ENCODE peak calls at places on chromosomes 12 and 14, in six cellular contexts. F is progenitor cell of endocrine pancreas, A is AG04450, S is GM13977, B is tibial artery, V is AG10803. R is an unnamed sample.
A peak's percentile ranks its signal among the peaks of the same experiment; 100 is the strongest.

GRCh38 chr12:2638273-2639019 is 156.3 kb upstream of the FKBP4 start:
- DNase-seq in F (no peak), A (no peak), S (no peak), B (no peak), V (no peak), R (no peak)

GRCh38 chr12:109625131-109625559 is 51.6 kb downstream of the MVK start:
- DNase-seq in F (no peak), A (no peak), S (no peak), B (no peak), V (peak; percentile 60), R (no peak)

GRCh38 chr14:80493620-80494019 is 282.3 kb upstream of the DIO2 start:
- DNase-seq in F (no peak), A (no peak), S (no peak), B (no peak), V (no peak), R (no peak)

GRCh38 chr14:92917041-92917940 is 5.7 kb upstream of the CHGA start:
- DNase-seq in F (no peak), A (no peak), S (no peak), B (no peak), V (no peak), R (no peak)

GRCh38 chr12:132075026-132075713 is 68.9 kb downstream of the DDX51 start:
- DNase-seq in F (no peak), A (no peak), S (no peak), B (no peak), V (no peak), R (no peak)

GRCh38 chr14:97554597-97554996 is 757.4 kb downstream of the VRK1 start:
- DNase-seq in F (no peak), A (no peak), S (no peak), B (no peak), V (no peak), R (no peak)

GRCh38 chr12:52794479-52795331 is 1.2 kb downstream of the KRT3 start:
- DNase-seq in F (no peak), A (no peak), S (no peak), B (no peak), V (peak; percentile 64), R (no peak)

GRCh38 chr12:56637621-56638020 is 7.5 kb upstream of the BAZ2A start:
- DNase-seq in F (no peak), A (no peak), S (no peak), B (no peak), V (no peak), R (no peak)

GRCh38 chr12:46831335-46832083 is 5.7 kb upstream of the SLC38A4 start:
- DNase-seq in F (peak; percentile 22), A (no peak), S (no peak), B (no peak), V (no peak), R (no peak)

GRCh38 chr12:70724444-70724843 is 87.2 kb upstream of the PTPRB start:
- DNase-seq in F (no peak), A (no peak), S (no peak), B (no peak), V (peak; percentile 9), R (no peak)

GRCh38 chr12:40192704-40193255 is 32.0 kb upstream of the LRRK2 start:
- DNase-seq in F (no peak), A (no peak), S (peak; percentile 38), B (no peak), V (no peak), R (peak; percentile 41)

GRCh38 chr12:47080725-47081502 is 1.2 kb upstream of the AMIGO2 start:
- DNase-seq in F (no peak), A (no peak), S (peak; percentile 19), B (peak; percentile 81), V (peak; percentile 70), R (peak; percentile 24)

GRCh38 chr12:50734409-50735263 is 29.3 kb upstream of the ATF1 start:
- DNase-seq in F (no peak), A (no peak), S (peak; percentile 33), B (no peak), V (peak; percentile 22), R (peak; percentile 44)

GRCh38 chr14:56995010-56995409 is 184.7 kb upstream of the OTX2 start:
- DNase-seq in F (no peak), A (no peak), S (no peak), B (no peak), V (no peak), R (no peak)

GRCh38 chr12:14768823-14769405 is 34.4 kb downstream of the WBP11 start:
- DNase-seq in F (no peak), A (no peak), S (no peak), B (no peak), V (peak; percentile 22), R (peak; percentile 33)

GRCh38 chr14:104981699-104982541 is 3.7 kb upstream of the CLBA1 start:
- DNase-seq in F (no peak), A (no peak), S (no peak), B (peak; percentile 60), V (no peak), R (no peak)

GRCh38 chr14:64253672-64254071 is 40.5 kb downstream of the ESR2 start:
- DNase-seq in F (no peak), A (peak; percentile 66), S (no peak), B (no peak), V (peak; percentile 12), R (no peak)

GRCh38 chr14:28867571-28867970 is 101.0 kb downstream of the FOXG1 start:
- DNase-seq in F (no peak), A (no peak), S (no peak), B (no peak), V (no peak), R (no peak)

GRCh38 chr12:50425859-50426258 is 25.2 kb downstream of the LARP4 start:
- DNase-seq in F (no peak), A (no peak), S (no peak), B (no peak), V (no peak), R (no peak)

GRCh38 chr14:102020058-102020971 is 55.9 kb downstream of the DYNC1H1 start:
- DNase-seq in F (no peak), A (peak; percentile 67), S (no peak), B (no peak), V (peak; percentile 91), R (no peak)

GRCh38 chr14:99568567-99569560 is 35.1 kb downstream of the CCDC85C start:
- DNase-seq in F (no peak), A (no peak), S (no peak), B (no peak), V (peak; percentile 54), R (no peak)

GRCh38 chr14:96098309-96098998 is 59.3 kb downstream of the C14orf132 start:
- DNase-seq in F (peak; percentile 22), A (peak; percentile 47), S (peak; percentile 49), B (no peak), V (peak; percentile 66), R (peak; percentile 60)

GRCh38 chr14:92887157-92887556 is 35.8 kb upstream of the CHGA start:
- DNase-seq in F (no peak), A (no peak), S (no peak), B (no peak), V (no peak), R (no peak)

GRCh38 chr12:70920251-70920851 is at the start of gene PTPRR:
- DNase-seq in F (no peak), A (no peak), S (no peak), B (no peak), V (no peak), R (no peak)

GRCh38 chr14:99677231-99677891 is 6.7 kb upstream of the CYP46A1 start:
- DNase-seq in F (no peak), A (no peak), S (no peak), B (peak; percentile 58), V (peak; percentile 13), R (no peak)

DNA sequence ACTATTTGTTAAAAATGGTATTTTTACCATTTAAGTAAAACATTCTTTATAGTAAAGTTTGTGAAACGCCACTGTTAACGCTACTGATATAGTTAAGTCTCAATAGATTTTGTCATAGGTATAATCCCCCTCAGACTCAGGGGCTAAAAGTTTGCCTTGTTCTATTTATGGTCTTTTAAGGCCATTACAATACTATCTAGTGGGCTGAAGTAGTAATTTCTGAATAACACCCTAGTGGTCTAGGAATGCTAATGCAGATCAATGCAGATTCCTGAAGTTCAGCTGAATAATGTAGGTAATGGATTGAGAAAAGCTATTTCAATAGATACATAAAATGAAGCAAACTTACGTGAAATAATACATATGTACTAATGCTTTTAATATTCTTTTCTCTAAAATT is 989.3 kb upstream of the NOVA1 start:
- DNase-seq in F (no peak), A (no peak), S (no peak), B (no peak), V (no peak), R (no peak)
- TF ChIP-seq CTCF in F (peak; percentile 48), A (no peak), S (no peak), B (no peak), V (no peak), R (no peak)

DNA sequence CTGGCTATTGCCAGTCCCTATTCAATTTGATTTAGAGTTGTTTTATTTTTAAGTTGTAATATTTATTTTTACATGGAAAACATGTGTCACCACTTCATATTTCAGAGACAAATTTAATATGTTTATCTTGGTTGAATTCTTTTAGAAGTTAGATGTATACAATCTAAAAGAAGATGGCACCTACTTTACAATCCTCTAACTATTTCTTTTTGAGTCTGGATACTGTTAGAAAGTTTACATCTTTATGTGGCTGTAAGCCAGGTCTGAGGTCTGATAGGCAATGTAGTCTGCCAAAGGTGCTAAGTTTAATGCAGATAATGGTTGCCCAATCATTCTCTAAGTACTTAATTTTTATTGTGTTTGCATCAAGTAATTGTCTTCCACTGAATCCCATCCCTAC is 7.2 kb upstream of the LMO3 start:
- DNase-seq in F (no peak), A (no peak), S (no peak), B (no peak), V (no peak), R (no peak)
- TF ChIP-seq CTCF in F (no peak), A (no peak), S (no peak), B (no peak), V (no peak), R (no peak)

GRCh38 chr14:55136868-55137785 is 8.1 kb downstream of the LGALS3 start:
- DNase-seq in F (no peak), A (peak; percentile 71), S (no peak), B (peak; percentile 87), V (peak; percentile 83), R (no peak)
- TF ChIP-seq CTCF in F (no peak), A (peak; percentile 7), S (no peak), B (no peak), V (peak; percentile 40), R (no peak)

DNA sequence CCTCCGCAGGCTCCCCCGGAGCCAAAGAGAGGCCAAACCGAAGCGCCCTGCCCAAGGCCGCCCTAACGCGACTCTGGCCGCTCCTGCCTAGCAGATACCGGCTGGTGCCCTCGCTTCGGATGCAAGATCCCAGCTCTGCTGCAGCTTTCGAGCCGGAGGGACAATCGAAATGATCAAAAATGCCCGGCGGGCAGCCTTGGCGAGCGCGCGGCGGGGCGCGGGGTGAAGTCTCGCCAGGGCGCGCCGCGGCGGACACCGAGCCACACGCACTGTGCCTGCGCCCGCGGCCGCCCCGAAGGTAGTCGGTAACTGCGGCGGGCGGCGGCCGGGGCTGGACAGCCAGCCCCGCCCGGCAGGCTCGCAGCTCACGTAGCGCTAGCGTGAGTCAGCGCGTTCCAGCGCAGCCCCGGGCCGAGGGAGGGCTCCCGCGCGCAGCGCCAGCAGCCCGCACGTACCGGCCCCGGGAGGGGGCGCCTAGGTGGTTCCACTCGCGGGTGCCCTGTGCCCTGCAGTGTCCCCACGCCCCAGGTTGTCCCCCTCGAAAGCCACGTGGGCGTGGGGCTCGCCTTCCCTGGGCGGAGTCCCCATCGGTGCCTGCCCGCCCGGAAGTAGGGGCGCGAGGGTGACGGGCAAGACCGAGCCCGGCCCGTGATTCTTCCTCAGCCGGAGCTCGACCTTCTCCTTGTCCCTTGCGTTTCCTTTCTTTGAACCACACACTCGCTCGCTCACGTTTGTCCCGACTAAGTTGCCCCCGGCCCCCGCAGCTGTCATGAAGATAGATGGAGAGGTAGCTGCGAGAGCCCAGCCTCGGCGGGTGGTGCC is 109.3 kb upstream of the EGLN3 start:
- DNase-seq in F (peak; percentile 62), A (no peak), S (peak; percentile 68), B (peak; percentile 89), V (peak; percentile 61), R (peak; percentile 84)
- TF ChIP-seq CTCF in F (peak; percentile 37), A (peak; percentile 30), S (peak; percentile 5), B (peak; percentile 18), V (peak; percentile 16), R (peak; percentile 23)